ENCODE peak calls at places on chromosomes 13 and 19, in seven cellular contexts. One of them, this sample, is unnamed.

GRCh38 chr13:70424428-70424827 is 316.2 kb upstream of the KLHL1 start:
- DNase-seq in H9: peak
- DNase-seq in WERI-Rb-1: no peak
- DNase-seq in heart right ventricle: no peak
- DNase-seq in right atrium auricular region: no peak
- DNase-seq in endodermal cell: peak
- DNase-seq in CD4-positive, alpha-beta T cell: no peak
- DNase-seq in this sample: no peak

GRCh38 chr19:14381689-14382474 is 638 bp downstream of the ADGRE5 start:
- DNase-seq in endodermal cell: no peak
- DNase-seq in CD4-positive, alpha-beta T cell: peak
- DNase-seq in right atrium auricular region: peak
- DNase-seq in heart right ventricle: peak
- DNase-seq in WERI-Rb-1: no peak
- DNase-seq in H9: no peak
- DNase-seq in this sample: no peak

GRCh38 chr13:39765801-39766463 is 110.5 kb downstream of the COG6 start:
- DNase-seq in WERI-Rb-1: peak
- DNase-seq in H9: peak
- DNase-seq in heart right ventricle: peak
- DNase-seq in endodermal cell: peak
- DNase-seq in right atrium auricular region: no peak
- DNase-seq in CD4-positive, alpha-beta T cell: peak
- DNase-seq in this sample: peak

GRCh38 chr13:20441066-20441465 is 84.6 kb downstream of the CRYL1 start:
- DNase-seq in WERI-Rb-1: no peak
- DNase-seq in CD4-positive, alpha-beta T cell: no peak
- DNase-seq in H9: no peak
- DNase-seq in endodermal cell: no peak
- DNase-seq in right atrium auricular region: no peak
- DNase-seq in heart right ventricle: no peak
- DNase-seq in this sample: no peak

GRCh38 chr19:1651548-1652394 is 644 bp downstream of the TCF3 start:
- DNase-seq in CD4-positive, alpha-beta T cell: peak
- DNase-seq in right atrium auricular region: no peak
- DNase-seq in endodermal cell: no peak
- DNase-seq in WERI-Rb-1: peak
- DNase-seq in H9: no peak
- DNase-seq in heart right ventricle: peak
- DNase-seq in this sample: peak

GRCh38 chr13:112450567-112451240 is 74.5 kb downstream of the SPACA7 start:
- DNase-seq in right atrium auricular region: no peak
- DNase-seq in CD4-positive, alpha-beta T cell: no peak
- DNase-seq in endodermal cell: no peak
- DNase-seq in heart right ventricle: no peak
- DNase-seq in WERI-Rb-1: no peak
- DNase-seq in H9: no peak
- DNase-seq in this sample: no peak

GRCh38 chr13:50948576-50948975 is 39.0 kb downstream of the RNASEH2B start:
- DNase-seq in endodermal cell: no peak
- DNase-seq in H9: no peak
- DNase-seq in heart right ventricle: no peak
- DNase-seq in right atrium auricular region: no peak
- DNase-seq in CD4-positive, alpha-beta T cell: no peak
- DNase-seq in WERI-Rb-1: no peak
- DNase-seq in this sample: no peak

GRCh38 chr13:22024381-22024994 is 353.6 kb downstream of the FGF9 start:
- DNase-seq in right atrium auricular region: no peak
- DNase-seq in endodermal cell: no peak
- DNase-seq in H9: no peak
- DNase-seq in WERI-Rb-1: no peak
- DNase-seq in CD4-positive, alpha-beta T cell: no peak
- DNase-seq in heart right ventricle: no peak
- DNase-seq in this sample: no peak

GRCh38 chr19:37551123-37551993 is 43.2 kb downstream of the ZNF571 start:
- DNase-seq in right atrium auricular region: no peak
- DNase-seq in CD4-positive, alpha-beta T cell: peak
- DNase-seq in WERI-Rb-1: peak
- DNase-seq in H9: no peak
- DNase-seq in heart right ventricle: peak
- DNase-seq in endodermal cell: peak
- DNase-seq in this sample: no peak

GRCh38 chr19:18802354-18802753 is 11.2 kb upstream of the COMP start:
- DNase-seq in CD4-positive, alpha-beta T cell: no peak
- DNase-seq in WERI-Rb-1: no peak
- DNase-seq in right atrium auricular region: no peak
- DNase-seq in endodermal cell: peak
- DNase-seq in H9: peak
- DNase-seq in heart right ventricle: no peak
- DNase-seq in this sample: no peak

GRCh38 chr13:61414686-61415664 is 674 bp downstream of the PCDH20 start:
- DNase-seq in right atrium auricular region: no peak
- DNase-seq in WERI-Rb-1: no peak
- DNase-seq in endodermal cell: peak
- DNase-seq in H9: peak
- DNase-seq in CD4-positive, alpha-beta T cell: no peak
- DNase-seq in heart right ventricle: peak
- DNase-seq in this sample: peak

GRCh38 chr19:45496349-45496953 is 396 bp downstream of the RTN2 start:
- DNase-seq in CD4-positive, alpha-beta T cell: no peak
- DNase-seq in heart right ventricle: peak
- DNase-seq in H9: peak
- DNase-seq in endodermal cell: peak
- DNase-seq in WERI-Rb-1: peak
- DNase-seq in right atrium auricular region: no peak
- DNase-seq in this sample: no peak

GRCh38 chr19:18300930-18301717 is 19.7 kb upstream of the JUND start:
- DNase-seq in H9: no peak
- DNase-seq in CD4-positive, alpha-beta T cell: no peak
- DNase-seq in right atrium auricular region: peak
- DNase-seq in heart right ventricle: peak
- DNase-seq in endodermal cell: peak
- DNase-seq in WERI-Rb-1: no peak
- DNase-seq in this sample: no peak

GRCh38 chr19:3788991-3789778 is 3.0 kb upstream of the MATK start:
- DNase-seq in endodermal cell: peak
- DNase-seq in heart right ventricle: no peak
- DNase-seq in WERI-Rb-1: no peak
- DNase-seq in right atrium auricular region: no peak
- DNase-seq in H9: peak
- DNase-seq in CD4-positive, alpha-beta T cell: no peak
- DNase-seq in this sample: no peak

GRCh38 chr19:1774999-1775772 is 21.9 kb downstream of the ONECUT3 start:
- DNase-seq in H9: peak
- DNase-seq in right atrium auricular region: no peak
- DNase-seq in WERI-Rb-1: peak
- DNase-seq in endodermal cell: peak
- DNase-seq in CD4-positive, alpha-beta T cell: no peak
- DNase-seq in heart right ventricle: no peak
- DNase-seq in this sample: no peak

GRCh38 chr19:47427241-47428176 is 8.2 kb upstream of the MEIS3 start:
- DNase-seq in right atrium auricular region: peak
- DNase-seq in H9: peak
- DNase-seq in heart right ventricle: peak
- DNase-seq in WERI-Rb-1: peak
- DNase-seq in endodermal cell: peak
- DNase-seq in CD4-positive, alpha-beta T cell: peak
- DNase-seq in this sample: peak

GRCh38 chr13:31072041-31072440 is 89.7 kb downstream of the HSPH1 start:
- DNase-seq in heart right ventricle: no peak
- DNase-seq in endodermal cell: no peak
- DNase-seq in right atrium auricular region: no peak
- DNase-seq in WERI-Rb-1: no peak
- DNase-seq in CD4-positive, alpha-beta T cell: no peak
- DNase-seq in H9: no peak
- DNase-seq in this sample: no peak

GRCh38 chr13:59409211-59409610 is 754.5 kb downstream of the DIAPH3 start:
- DNase-seq in heart right ventricle: peak
- DNase-seq in H9: peak
- DNase-seq in endodermal cell: peak
- DNase-seq in CD4-positive, alpha-beta T cell: no peak
- DNase-seq in right atrium auricular region: no peak
- DNase-seq in WERI-Rb-1: peak
- DNase-seq in this sample: no peak

GRCh38 chr19:8361921-8362793 is 1.8 kb upstream of the ANGPTL4 start:
- DNase-seq in H9: no peak
- DNase-seq in endodermal cell: no peak
- DNase-seq in CD4-positive, alpha-beta T cell: no peak
- DNase-seq in heart right ventricle: peak
- DNase-seq in right atrium auricular region: peak
- DNase-seq in WERI-Rb-1: peak
- DNase-seq in this sample: peak

GRCh38 chr19:3537101-3537437 is 1.9 kb upstream of the TEKTIP1 start:
- DNase-seq in CD4-positive, alpha-beta T cell: no peak
- DNase-seq in endodermal cell: no peak
- DNase-seq in right atrium auricular region: no peak
- DNase-seq in WERI-Rb-1: no peak
- DNase-seq in heart right ventricle: no peak
- DNase-seq in H9: no peak
- DNase-seq in this sample: no peak

GRCh38 chr13:112972867-112973576 is 4.0 kb downstream of the MCF2L start:
- DNase-seq in CD4-positive, alpha-beta T cell: no peak
- DNase-seq in WERI-Rb-1: no peak
- DNase-seq in H9: no peak
- DNase-seq in heart right ventricle: no peak
- DNase-seq in right atrium auricular region: no peak
- DNase-seq in endodermal cell: no peak
- DNase-seq in this sample: no peak

GRCh38 chr19:2166741-2167738 is 3.3 kb downstream of the DOT1L start:
- DNase-seq in CD4-positive, alpha-beta T cell: no peak
- DNase-seq in heart right ventricle: peak
- DNase-seq in right atrium auricular region: peak
- DNase-seq in H9: peak
- DNase-seq in WERI-Rb-1: no peak
- DNase-seq in endodermal cell: peak
- DNase-seq in this sample: peak

GRCh38 chr13:100131863-100132574 is 43.1 kb downstream of the PCCA start:
- DNase-seq in endodermal cell: no peak
- DNase-seq in right atrium auricular region: no peak
- DNase-seq in CD4-positive, alpha-beta T cell: peak
- DNase-seq in WERI-Rb-1: no peak
- DNase-seq in H9: no peak
- DNase-seq in heart right ventricle: no peak
- DNase-seq in this sample: peak

DNA sequence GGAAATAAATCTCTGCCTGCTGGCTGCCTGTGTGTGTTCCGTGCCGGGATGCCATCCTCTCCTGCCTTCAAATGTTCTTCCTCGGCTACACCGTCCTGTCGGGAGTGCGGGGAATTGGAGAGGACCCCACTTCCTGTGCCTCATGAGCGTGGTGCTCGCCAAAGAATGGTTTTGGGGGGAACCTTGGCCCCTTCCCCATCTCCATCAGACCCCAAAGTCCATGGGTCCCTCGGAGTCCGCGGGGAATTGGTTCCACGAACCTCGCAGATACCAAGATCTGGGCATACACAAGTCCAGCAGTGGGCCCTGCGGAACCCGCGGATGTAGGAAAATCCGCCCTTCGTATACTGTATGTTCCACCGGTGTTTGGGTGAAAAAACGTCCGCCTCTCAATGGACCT is 2.3 kb upstream of the ZNF865 start:
- DNase-seq in CD4-positive, alpha-beta T cell: no peak
- DNase-seq in heart right ventricle: no peak
- DNase-seq in H9: no peak
- DNase-seq in endodermal cell: no peak
- DNase-seq in WERI-Rb-1: no peak
- DNase-seq in right atrium auricular region: no peak
- DNase-seq in this sample: no peak
- H3K27ac ChIP-seq in CD4-positive, alpha-beta T cell: no peak
- H3K27ac ChIP-seq in heart right ventricle: no peak
- H3K27ac ChIP-seq in H9: no peak
- H3K27ac ChIP-seq in endodermal cell: no peak
- H3K27ac ChIP-seq in WERI-Rb-1: no peak
- H3K27ac ChIP-seq in right atrium auricular region: no peak
- H3K27ac ChIP-seq in this sample: no peak

GRCh38 chr19:6228523-6229215 is 51.1 kb downstream of the MLLT1 start:
- DNase-seq in CD4-positive, alpha-beta T cell: no peak
- DNase-seq in endodermal cell: no peak
- DNase-seq in WERI-Rb-1: no peak
- DNase-seq in right atrium auricular region: no peak
- DNase-seq in heart right ventricle: peak
- DNase-seq in H9: no peak
- DNase-seq in this sample: no peak
- H3K27ac ChIP-seq in CD4-positive, alpha-beta T cell: no peak
- H3K27ac ChIP-seq in endodermal cell: peak
- H3K27ac ChIP-seq in WERI-Rb-1: no peak
- H3K27ac ChIP-seq in right atrium auricular region: no peak
- H3K27ac ChIP-seq in heart right ventricle: no peak
- H3K27ac ChIP-seq in H9: no peak
- H3K27ac ChIP-seq in this sample: no peak

GRCh38 chr13:67230243-67230773 is at the start of gene PCDH9:
- DNase-seq in H9: peak
- DNase-seq in CD4-positive, alpha-beta T cell: peak
- DNase-seq in endodermal cell: peak
- DNase-seq in right atrium auricular region: peak
- DNase-seq in heart right ventricle: peak
- DNase-seq in WERI-Rb-1: peak
- DNase-seq in this sample: peak

GRCh38 chr13:67228031-67228430 is 2.1 kb downstream of the PCDH9 start:
- DNase-seq in CD4-positive, alpha-beta T cell: no peak
- DNase-seq in endodermal cell: no peak
- DNase-seq in heart right ventricle: no peak
- DNase-seq in right atrium auricular region: no peak
- DNase-seq in H9: no peak
- DNase-seq in WERI-Rb-1: no peak
- DNase-seq in this sample: no peak

GRCh38 chr13:67230774-67231480 is 791 bp upstream of the PCDH9 start:
- DNase-seq in CD4-positive, alpha-beta T cell: peak
- DNase-seq in heart right ventricle: peak
- DNase-seq in right atrium auricular region: no peak
- DNase-seq in H9: peak
- DNase-seq in WERI-Rb-1: peak
- DNase-seq in endodermal cell: peak
- DNase-seq in this sample: peak

GRCh38 chr13:67228909-67229308 is 1.2 kb downstream of the PCDH9 start:
- DNase-seq in CD4-positive, alpha-beta T cell: no peak
- DNase-seq in H9: no peak
- DNase-seq in heart right ventricle: no peak
- DNase-seq in endodermal cell: no peak
- DNase-seq in right atrium auricular region: no peak
- DNase-seq in WERI-Rb-1: no peak
- DNase-seq in this sample: no peak

GRCh38 chr13:67229438-67230242 is 496 bp downstream of the PCDH9 start:
- DNase-seq in CD4-positive, alpha-beta T cell: no peak
- DNase-seq in H9: no peak
- DNase-seq in endodermal cell: peak
- DNase-seq in heart right ventricle: no peak
- DNase-seq in right atrium auricular region: no peak
- DNase-seq in WERI-Rb-1: peak
- DNase-seq in this sample: no peak
- H3K27ac ChIP-seq in CD4-positive, alpha-beta T cell: no peak
- H3K27ac ChIP-seq in H9: no peak
- H3K27ac ChIP-seq in endodermal cell: no peak
- H3K27ac ChIP-seq in heart right ventricle: peak
- H3K27ac ChIP-seq in right atrium auricular region: peak
- H3K27ac ChIP-seq in WERI-Rb-1: no peak
- H3K27ac ChIP-seq in this sample: peak

DNA sequence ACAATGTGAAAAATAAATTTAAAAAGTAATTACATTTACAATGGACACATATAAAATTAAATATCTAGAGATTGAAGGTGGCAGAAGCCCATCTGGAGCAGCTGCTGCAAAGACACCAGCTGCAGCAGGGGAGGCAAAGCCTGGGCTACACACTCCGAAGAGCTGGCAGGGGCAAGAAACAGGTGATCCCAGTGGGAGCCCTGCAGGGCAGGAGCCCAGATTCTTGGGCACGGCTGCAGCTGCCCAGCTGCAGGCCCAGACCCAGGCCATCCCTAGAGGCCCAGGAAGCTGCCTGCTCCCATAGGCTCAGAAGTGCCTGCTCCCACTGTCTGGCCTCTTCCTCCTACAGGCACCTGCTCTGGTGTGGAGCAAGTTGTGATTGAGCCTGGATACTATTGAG is 1547.9 kb upstream of the SPRY2 start:
- DNase-seq in WERI-Rb-1: no peak
- DNase-seq in heart right ventricle: no peak
- DNase-seq in CD4-positive, alpha-beta T cell: no peak
- DNase-seq in H9: no peak
- DNase-seq in endodermal cell: no peak
- DNase-seq in right atrium auricular region: no peak
- DNase-seq in this sample: no peak
- H3K27ac ChIP-seq in WERI-Rb-1: no peak
- H3K27ac ChIP-seq in heart right ventricle: no peak
- H3K27ac ChIP-seq in CD4-positive, alpha-beta T cell: no peak
- H3K27ac ChIP-seq in H9: no peak
- H3K27ac ChIP-seq in endodermal cell: no peak
- H3K27ac ChIP-seq in right atrium auricular region: no peak
- H3K27ac ChIP-seq in this sample: no peak